ENCODE peak calls at places on chromosomes 3 and 15, in four cellular contexts. I is testis, U is endodermal cell, Z is GM23248. D is an unnamed sample. For H3K36me3, the result is how much of the 10 kb centered on the place peaks cover.

GRCh38 chr3:13495921-13496723 is 16.0 kb downstream of the HDAC11 start:
- DNase-seq in I (peak), U (peak), Z (peak), D (peak)

GRCh38 chr3:58531956-58532355 is 5.0 kb downstream of the ACOX2 start:
- DNase-seq in I (no peak), U (no peak), Z (peak), D (no peak)

GRCh38 chr3:79329154-79329553 is 438.6 kb downstream of the ROBO1 start:
- DNase-seq in I (no peak), U (no peak), Z (peak), D (no peak)

GRCh38 chr15:70049115-70049514 is 48.6 kb downstream of the TLE3 start:
- DNase-seq in I (no peak), U (no peak), Z (no peak), D (no peak)

GRCh38 chr15:40487816-40488682 is 17.3 kb downstream of the CHST14 start:
- DNase-seq in I (no peak), U (peak), Z (no peak), D (no peak)

GRCh38 chr15:52143862-52144261 is 31.3 kb upstream of the BCL2L10 start:
- DNase-seq in I (no peak), U (peak), Z (peak), D (no peak)

GRCh38 chr15:81296673-81297072 is 27.3 kb downstream of the STARD5 start:
- DNase-seq in I (peak), U (peak), Z (no peak), D (no peak)

GRCh38 chr15:100140527-100141303 is 201.1 kb downstream of the ADAMTS17 start:
- DNase-seq in I (no peak), U (no peak), Z (no peak), D (no peak)

GRCh38 chr3:29141197-29141911 is 139.5 kb upstream of the RBMS3 start:
- DNase-seq in I (no peak), U (no peak), Z (peak), D (no peak)

GRCh38 chr3:69058180-69058946 is 6.2 kb upstream of the TMF1 start:
- DNase-seq in I (no peak), U (no peak), Z (no peak), D (no peak)

GRCh38 chr15:83283813-83284562 is 476 bp downstream of the BNC1 start:
- DNase-seq in I (no peak), U (peak), Z (peak), D (no peak)

GRCh38 chr3:57068437-57069089 is 8.1 kb downstream of the SPATA12 start:
- DNase-seq in I (peak), U (no peak), Z (peak), D (peak)

GRCh38 chr3:73365756-73366397 is 258.9 kb downstream of the PDZRN3 start:
- DNase-seq in I (peak), U (no peak), Z (peak), D (no peak)

GRCh38 chr3:82354181-82354696 is 592.8 kb upstream of the GBE1 start:
- DNase-seq in I (peak), U (no peak), Z (no peak), D (no peak)

GRCh38 chr3:76570436-76571057 is 469.4 kb upstream of the ROBO2 start:
- DNase-seq in I (no peak), U (no peak), Z (peak), D (no peak)

GRCh38 chr3:112497897-112498548 is 1.2 kb downstream of the BTLA start:
- DNase-seq in I (no peak), U (no peak), Z (no peak), D (no peak)

GRCh38 chr3:64164309-64164708 is 61.0 kb downstream of the PRICKLE2 start:
- DNase-seq in I (no peak), U (no peak), Z (peak), D (no peak)

GRCh38 chr3:72187131-72187530 is 402.2 kb upstream of the PROK2 start:
- DNase-seq in I (no peak), U (no peak), Z (peak), D (no peak)

GRCh38 chr3:111715911-111716523 is 120.9 kb upstream of the ZBED2 start:
- DNase-seq in I (peak), U (peak), Z (peak), D (no peak)

GRCh38 chr15:27058939-27059338 is 88.0 kb downstream of the GABRG3 start:
- DNase-seq in I (no peak), U (no peak), Z (no peak), D (no peak)

GRCh38 chr3:100124116-100124767 is 9.9 kb upstream of the FILIP1L start:
- DNase-seq in I (peak), U (no peak), Z (no peak), D (no peak)

GRCh38 chr3:126784254-126784653 is 80.2 kb downstream of the CHCHD6 start:
- DNase-seq in I (no peak), U (peak), Z (no peak), D (no peak)

GRCh38 chr3:107884719-107885460 is 205.9 kb downstream of the CD47 start:
- DNase-seq in I (no peak), U (no peak), Z (peak), D (no peak)

GRCh38 chr15:85711590-85712192 is 83.0 kb downstream of the KLHL25 start:
- DNase-seq in I (no peak), U (no peak), Z (peak), D (no peak)

GRCh38 chr3:89300519-89300918 is 193.1 kb downstream of the EPHA3 start:
- DNase-seq in I (no peak), U (no peak), Z (peak), D (no peak)

GRCh38 chr3:106640353-106640752 is 736.9 kb upstream of the CCDC54 start:
- DNase-seq in I (no peak), U (no peak), Z (no peak), D (no peak)

GRCh38 chr3:20141841-20142240 is 44.2 kb downstream of the SGO1 start:
- DNase-seq in I (peak), U (peak), Z (peak), D (no peak)

GRCh38 chr15:65082303-65082958 is 5.9 kb downstream of the KBTBD13 start:
- DNase-seq in I (no peak), U (peak), Z (no peak), D (no peak)

GRCh38 chr3:9397911-9398714 is 698 bp downstream of the SETD5 start:
- DNase-seq in I (peak), U (peak), Z (peak), D (no peak)

GRCh38 chr15:71567173-71567572 is 243.2 kb upstream of the NR2E3 start:
- DNase-seq in I (no peak), U (no peak), Z (no peak), D (no peak)

GRCh38 chr15:71564217-71564616 is 246.1 kb upstream of the NR2E3 start:
- DNase-seq in I (no peak), U (no peak), Z (no peak), D (no peak)

GRCh38 chr15:71566226-71566625 is 244.1 kb upstream of the NR2E3 start:
- DNase-seq in I (no peak), U (no peak), Z (no peak), D (no peak)

GRCh38 chr15:71565636-71566160 is 244.7 kb upstream of the NR2E3 start:
- DNase-seq in I (no peak), U (no peak), Z (no peak), D (no peak)

DNA sequence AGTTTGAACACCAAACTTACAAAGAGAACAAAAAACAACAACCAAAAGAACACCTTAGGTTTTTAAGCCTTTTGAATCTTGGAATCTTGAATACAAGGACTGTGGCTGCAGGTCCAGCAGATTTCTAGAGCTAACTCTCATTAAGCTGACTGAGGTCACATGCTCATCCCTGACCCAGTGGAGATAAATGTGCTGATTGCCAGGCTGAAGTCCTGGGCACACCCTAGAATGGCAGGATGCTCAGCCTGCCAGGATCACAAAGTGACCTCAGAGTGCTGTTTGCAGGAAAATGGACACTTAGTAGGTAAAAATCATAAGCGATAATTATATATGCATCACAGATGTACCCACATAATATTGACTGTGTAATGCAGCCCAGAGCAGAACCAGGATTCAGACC is 245.3 kb upstream of the NR2E3 start:
- DNase-seq in I (no peak), U (no peak), Z (no peak), D (no peak)
- H3K36me3 ChIP-seq in I (under half), U (under half), Z (under half), D (under half)

GRCh38 chr3:158912188-158912587 is 110.3 kb downstream of the MFSD1 start:
- DNase-seq in I (no peak), U (peak), Z (no peak), D (no peak)
- H3K36me3 ChIP-seq in I (under half), U (under half), Z (under half), D (under half)

GRCh38 chr3:26108846-26109489 is 319.1 kb downstream of the OXSM start:
- DNase-seq in I (no peak), U (no peak), Z (no peak), D (no peak)
- H3K36me3 ChIP-seq in I (under half), U (under half), Z (under half), D (under half)

GRCh38 chr3:49120438-49121135 is at the start of gene USP19:
- DNase-seq in I (peak), U (peak), Z (peak), D (no peak)

GRCh38 chr3:49120096-49120437 is 556 bp downstream of the USP19 start:
- DNase-seq in I (no peak), U (no peak), Z (peak), D (no peak)

GRCh38 chr3:49122022-49122421 is 1.4 kb upstream of the USP19 start:
- DNase-seq in I (no peak), U (no peak), Z (no peak), D (no peak)

GRCh38 chr3:49122886-49123545 is 2.4 kb upstream of the USP19 start:
- DNase-seq in I (no peak), U (no peak), Z (no peak), D (no peak)

DNA sequence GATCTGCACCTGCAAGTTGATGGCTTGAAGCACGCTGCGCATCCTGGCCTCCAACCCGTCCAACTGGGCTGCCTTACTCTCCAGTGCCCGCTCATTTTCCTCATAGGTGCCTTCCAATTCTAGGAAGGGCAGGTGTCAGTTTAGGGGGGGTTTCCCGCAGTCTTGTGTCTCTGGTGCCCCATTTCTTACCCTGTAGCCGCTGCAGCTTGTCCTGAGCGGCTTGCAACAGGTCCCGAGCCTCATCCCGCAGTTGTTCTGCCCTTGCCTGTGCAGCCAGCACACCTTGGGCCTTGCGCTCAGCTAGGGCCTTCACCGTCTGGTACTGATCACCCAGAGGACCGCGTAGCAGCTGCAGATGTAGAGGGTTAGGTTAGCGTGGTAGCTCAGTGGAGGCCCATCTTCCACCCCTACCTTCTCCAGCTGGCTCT is 635 bp upstream of the USP19 start:
- DNase-seq in I (no peak), U (no peak), Z (peak), D (no peak)
- H3K36me3 ChIP-seq in I (under half), U (half or more), Z (under half), D (under half)